ENCODE peak calls at places on chromosome 11, in six cellular contexts. I, R, X, A, Q and E are unnamed samples.
A peak's percentile ranks its signal among the peaks of the same experiment; 100 is the strongest.

GRCh38 chr11:20493340-20493739 is 105.8 kb downstream of the PRMT3 start:
- DNase-seq in I (no peak), R (no peak), X (no peak), A (no peak), Q (no peak), E (no peak)

GRCh38 chr11:115297330-115297729 is 206.9 kb downstream of the CADM1 start:
- DNase-seq in I (no peak), R (no peak), X (no peak), A (no peak), Q (peak; percentile 14), E (no peak)

GRCh38 chr11:129785383-129786111 is 30.1 kb upstream of the TMEM45B start:
- DNase-seq in I (no peak), R (no peak), X (no peak), A (no peak), Q (peak; percentile 1), E (peak; percentile 50)

GRCh38 chr11:82233211-82233610 is 500.5 kb downstream of the FAM181B start:
- DNase-seq in I (no peak), R (no peak), X (no peak), A (no peak), Q (no peak), E (no peak)

GRCh38 chr11:59197990-59198389 is 14.7 kb downstream of the MPEG1 start:
- DNase-seq in I (no peak), R (no peak), X (no peak), A (peak; percentile 91), Q (peak; percentile 50), E (no peak)

GRCh38 chr11:58525037-58525614 is 17.2 kb upstream of the OR5B21 start:
- DNase-seq in I (peak; percentile 74), R (peak; percentile 63), X (no peak), A (no peak), Q (no peak), E (peak; percentile 46)

GRCh38 chr11:41003339-41003992 is 456.0 kb downstream of the LRRC4C start:
- DNase-seq in I (no peak), R (no peak), X (no peak), A (no peak), Q (no peak), E (no peak)

GRCh38 chr11:68579455-68579854 is 104.9 kb upstream of the GAL start:
- DNase-seq in I (no peak), R (no peak), X (no peak), A (no peak), Q (no peak), E (no peak)

GRCh38 chr11:86784247-86784681 is 16.1 kb upstream of the PRSS23 start:
- DNase-seq in I (no peak), R (no peak), X (no peak), A (no peak), Q (no peak), E (no peak)

GRCh38 chr11:105005451-105005845 is 17.5 kb downstream of the CASP5 start:
- DNase-seq in I (no peak), R (no peak), X (no peak), A (no peak), Q (no peak), E (no peak)

GRCh38 chr11:65440831-65441499 is 18.4 kb downstream of the NEAT1 start:
- DNase-seq in I (no peak), R (peak; percentile 52), X (no peak), A (peak; percentile 41), Q (no peak), E (no peak)

GRCh38 chr11:2368851-2369180 is 8.3 kb upstream of the CD81 start:
- DNase-seq in I (no peak), R (no peak), X (no peak), A (no peak), Q (no peak), E (no peak)